ENCODE peak calls at places on chromosomes 11 and 22, in ten cellular contexts. K, O, H, T, A, N, J, R, E and Y are unnamed samples.

GRCh38 chr11:62501432-62501891 is 45.1 kb downstream of the AHNAK start:
- DNase-seq in K (no peak), O (no peak), H (no peak), T (no peak), A (peak; percentile 63), N (no peak), J (peak; percentile 79), R (no peak), E (peak; percentile 54), Y (no peak)

GRCh38 chr11:91805293-91805692 is 419.3 kb upstream of the FAT3 start:
- DNase-seq in K (no peak), O (no peak), H (no peak), T (no peak), A (no peak), N (no peak), J (no peak), R (no peak), E (no peak), Y (no peak)

GRCh38 chr11:62552465-62552782 is 5.8 kb upstream of the AHNAK start:
- DNase-seq in K (peak; percentile 62), O (no peak), H (no peak), T (no peak), A (no peak), N (no peak), J (no peak), R (peak; percentile 76), E (no peak), Y (no peak)

GRCh38 chr11:121544956-121545355 is 92.2 kb upstream of the SORL1-AS1 start:
- DNase-seq in K (no peak), O (no peak), H (no peak), T (no peak), A (no peak), N (peak; percentile 33), J (no peak), R (no peak), E (no peak), Y (no peak)

GRCh38 chr11:71582309-71582895 is at the start of gene KRTAP5-11:
- DNase-seq in K (no peak), O (no peak), H (no peak), T (no peak), A (no peak), N (no peak), J (no peak), R (no peak), E (no peak), Y (no peak)

GRCh38 chr11:60710482-60710881 is 11.1 kb downstream of the MS4A8 start:
- DNase-seq in K (no peak), O (no peak), H (no peak), T (peak; percentile 10), A (no peak), N (no peak), J (no peak), R (peak; percentile 56), E (no peak), Y (no peak)

GRCh38 chr22:42364641-42365336 is 67.4 kb downstream of the NFAM1 start:
- DNase-seq in K (peak; percentile 73), O (no peak), H (peak; percentile 71), T (no peak), A (no peak), N (no peak), J (no peak), R (no peak), E (no peak), Y (no peak)

GRCh38 chr11:75461136-75461535 is 28.1 kb upstream of the KLHL35 start:
- DNase-seq in K (no peak), O (no peak), H (no peak), T (no peak), A (no peak), N (no peak), J (no peak), R (no peak), E (peak; percentile 57), Y (no peak)

GRCh38 chr11:13358871-13359270 is 81.3 kb downstream of the BMAL1 start:
- DNase-seq in K (no peak), O (no peak), H (no peak), T (no peak), A (no peak), N (no peak), J (no peak), R (no peak), E (no peak), Y (no peak)

GRCh38 chr11:110019659-110020058 is 73.5 kb upstream of the ZC3H12C start:
- DNase-seq in K (no peak), O (no peak), H (no peak), T (no peak), A (no peak), N (peak; percentile 39), J (no peak), R (no peak), E (no peak), Y (no peak)

GRCh38 chr22:36612458-36612857 is 83.5 kb upstream of the EIF3D start:
- DNase-seq in K (no peak), O (peak; percentile 85), H (no peak), T (no peak), A (no peak), N (no peak), J (no peak), R (no peak), E (peak; percentile 30), Y (no peak)